ENCODE peak calls at places on chromosome 18, in seven cellular contexts. A is effector memory CD4-positive, alpha-beta T cell; J is right cardiac atrium; X is heart left ventricle; C is left ventricle myocardium inferior; E is ovary; M is adrenal gland. L is an unnamed sample.
A peak's percentile ranks its signal among the peaks of the same experiment; 100 is the strongest.

GRCh38 chr18:57347784-57348183 is 4.6 kb upstream of the ST8SIA3 start:
- DNase-seq in A (no peak), J (no peak), X (no peak), C (no peak), E (no peak), M (no peak), L (no peak)

GRCh38 chr18:3777719-3778118 is 327.7 kb downstream of the TGIF1 start:
- DNase-seq in A (no peak), J (no peak), X (no peak), C (no peak), E (no peak), M (no peak), L (no peak)

GRCh38 chr18:40048886-40049650 is 1906.0 kb upstream of the PIK3C3 start:
- DNase-seq in A (no peak), J (no peak), X (no peak), C (no peak), E (no peak), M (no peak), L (no peak)

GRCh38 chr18:46320297-46320696 is 216.1 kb downstream of the HAUS1 start:
- DNase-seq in A (no peak), J (no peak), X (no peak), C (no peak), E (no peak), M (no peak), L (peak; percentile 33)

GRCh38 chr18:24075731-24076130 is 61.2 kb downstream of the TTC39C start:
- DNase-seq in A (no peak), J (no peak), X (no peak), C (no peak), E (no peak), M (no peak), L (no peak)

GRCh38 chr18:50311573-50312106 is 24.1 kb upstream of the CXXC1 start:
- DNase-seq in A (no peak), J (no peak), X (no peak), C (no peak), E (no peak), M (no peak), L (no peak)

GRCh38 chr18:6843308-6843707 is 113.8 kb downstream of the ARHGAP28 start:
- DNase-seq in A (no peak), J (no peak), X (no peak), C (no peak), E (no peak), M (no peak), L (no peak)

GRCh38 chr18:34802938-34803337 is 92.8 kb downstream of the DTNA start:
- DNase-seq in A (no peak), J (no peak), X (no peak), C (no peak), E (no peak), M (no peak), L (no peak)

GRCh38 chr18:11147371-11147860 is 2.0 kb downstream of the PIEZO2 start:
- DNase-seq in A (no peak), J (no peak), X (no peak), C (no peak), E (no peak), M (no peak), L (no peak)

GRCh38 chr18:58476521-58477210 is 152.2 kb downstream of the ALPK2 start:
- DNase-seq in A (no peak), J (no peak), X (no peak), C (no peak), E (no peak), M (no peak), L (no peak)

GRCh38 chr18:6056171-6056932 is 161.0 kb upstream of the TMEM200C start:
- DNase-seq in A (no peak), J (no peak), X (no peak), C (no peak), E (no peak), M (no peak), L (no peak)

GRCh38 chr18:45958730-45959129 is 8.4 kb downstream of the EPG5 start:
- DNase-seq in A (no peak), J (no peak), X (no peak), C (no peak), E (no peak), M (no peak), L (no peak)

GRCh38 chr18:35278085-35278484 is 11.9 kb downstream of the ZSCAN30 start:
- DNase-seq in A (no peak), J (no peak), X (no peak), C (no peak), E (no peak), M (no peak), L (no peak)

GRCh38 chr18:76979111-76979751 is 153.4 kb downstream of the MBP start:
- DNase-seq in A (no peak), J (no peak), X (no peak), C (no peak), E (no peak), M (no peak), L (no peak)

GRCh38 chr18:44039826-44040225 is 640.9 kb upstream of the SETBP1 start:
- DNase-seq in A (no peak), J (no peak), X (no peak), C (no peak), E (no peak), M (no peak), L (no peak)

GRCh38 chr18:73199151-73199550 is 331.4 kb upstream of the NETO1 start:
- DNase-seq in A (no peak), J (no peak), X (no peak), C (no peak), E (no peak), M (no peak), L (no peak)

GRCh38 chr18:26747131-26747475 is 118.4 kb downstream of the AQP4 start:
- DNase-seq in A (no peak), J (no peak), X (no peak), C (no peak), E (no peak), M (no peak), L (no peak)

GRCh38 chr18:66668706-66669105 is 64.8 kb upstream of the CDH19 start:
- DNase-seq in A (no peak), J (no peak), X (no peak), C (no peak), E (no peak), M (no peak), L (no peak)

GRCh38 chr18:73766915-73767314 is 380.7 kb downstream of the FBXO15 start:
- DNase-seq in A (no peak), J (no peak), X (no peak), C (no peak), E (no peak), M (no peak), L (no peak)

GRCh38 chr18:8406486-8407250 is 202.6 kb upstream of the RAB12 start:
- DNase-seq in A (no peak), J (no peak), X (no peak), C (no peak), E (no peak), M (no peak), L (no peak)

GRCh38 chr18:77014538-77014937 is 118.0 kb downstream of the MBP start:
- DNase-seq in A (no peak), J (peak; percentile 80), X (no peak), C (peak; percentile 58), E (no peak), M (no peak), L (no peak)

GRCh38 chr18:24947521-24948305 is 404.3 kb downstream of the ZNF521 start:
- DNase-seq in A (no peak), J (no peak), X (no peak), C (no peak), E (no peak), M (no peak), L (no peak)

GRCh38 chr18:78457011-78457410 is 522.6 kb upstream of the SALL3 start:
- DNase-seq in A (no peak), J (no peak), X (no peak), C (no peak), E (no peak), M (no peak), L (no peak)

GRCh38 chr18:13502585-13502984 is 223.8 kb downstream of the FAM210A start:
- DNase-seq in A (no peak), J (peak; percentile 86), X (peak; percentile 39), C (peak; percentile 46), E (no peak), M (no peak), L (no peak)

GRCh38 chr18:53756607-53756972 is 467.9 kb downstream of the MBD2 start:
- DNase-seq in A (no peak), J (no peak), X (no peak), C (no peak), E (no peak), M (no peak), L (no peak)
- H3K27ac ChIP-seq in A (no peak overlapping the region), J (no peak overlapping the region), X (no peak overlapping the region), C (no peak overlapping the region), E (no peak overlapping the region), M (no peak overlapping the region), L (no peak overlapping the region)

GRCh38 chr18:14944838-14945237 is 196.9 kb downstream of the ANKRD30B start:
- DNase-seq in A (no peak), J (no peak), X (no peak), C (no peak), E (no peak), M (no peak), L (no peak)
- H3K9me3 ChIP-seq in A (no peaks in the 10 kb centered on the region), J (no peaks in the 10 kb centered on the region), X (no peaks in the 10 kb centered on the region), C (no peaks in the 10 kb centered on the region), E (no peaks in the 10 kb centered on the region), M (no peaks in the 10 kb centered on the region), L (no peaks in the 10 kb centered on the region)

DNA sequence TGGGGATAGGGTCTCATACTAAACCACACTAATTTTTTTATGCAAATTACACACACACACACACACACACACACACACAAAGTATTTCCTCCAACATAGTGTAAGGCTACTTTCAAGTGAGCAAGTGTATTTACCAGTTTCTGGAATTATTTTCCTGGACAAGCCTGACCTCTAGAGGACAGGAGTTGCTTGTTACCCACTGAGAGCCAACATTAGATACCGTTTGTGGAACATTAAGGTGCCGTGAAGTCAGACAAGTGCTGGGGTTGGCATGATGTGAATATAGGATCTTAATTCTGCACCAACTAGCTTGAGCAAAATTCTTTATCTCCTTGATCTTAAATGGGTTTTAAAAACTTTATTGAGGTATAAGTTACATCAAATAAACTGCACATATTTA is 39.3 kb upstream of the SERPINB2 start:
- DNase-seq in A (no peak), J (no peak), X (no peak), C (no peak), E (no peak), M (no peak), L (no peak)
- H3K27ac ChIP-seq in A (no peak overlapping the region), J (no peak overlapping the region), X (no peak overlapping the region), C (no peak overlapping the region), E (no peak overlapping the region), M (no peak overlapping the region), L (no peak overlapping the region)

DNA sequence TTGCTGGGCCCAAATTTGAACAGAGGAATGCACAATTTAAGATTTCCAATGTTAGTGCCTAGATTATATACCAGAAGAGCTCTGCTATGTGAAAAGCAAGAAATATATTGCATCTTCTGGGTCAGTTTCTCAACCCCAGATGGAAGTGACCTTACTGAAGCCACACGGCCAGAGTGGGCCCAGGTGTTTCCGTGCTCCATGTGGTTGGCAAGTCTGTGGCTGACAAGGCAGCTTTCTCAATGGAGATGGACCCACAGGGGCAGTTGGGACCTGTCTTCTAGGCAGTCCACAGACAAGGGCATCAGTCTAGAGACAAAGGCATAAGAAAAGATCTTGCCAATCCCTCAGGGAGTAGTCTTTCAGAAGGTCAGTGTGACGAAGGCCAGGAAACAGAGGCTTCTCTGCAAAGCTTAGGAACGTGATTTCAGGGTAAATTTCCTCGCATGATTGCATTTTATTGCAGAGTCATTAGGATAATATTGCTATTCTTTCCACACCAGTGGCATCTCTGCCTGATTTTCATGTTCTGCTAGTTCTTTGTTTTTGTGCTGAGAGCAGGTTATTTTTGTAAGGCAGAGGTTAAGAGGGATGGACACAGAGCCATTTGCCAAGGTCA is 201.9 kb downstream of the ANKRD30B start:
- DNase-seq in A (no peak), J (no peak), X (no peak), C (no peak), E (no peak), M (no peak), L (no peak)
- H3K9me3 ChIP-seq in A (no peaks in the 10 kb centered on the region), J (no peaks in the 10 kb centered on the region), X (no peaks in the 10 kb centered on the region), C (peaks cover 6% of the 10 kb centered on the region), E (no peaks in the 10 kb centered on the region), M (no peaks in the 10 kb centered on the region), L (no peaks in the 10 kb centered on the region)

L was measured in aorta.